ENCODE peak calls at places on chromosomes 7 and 10, in five cellular contexts. One of them, this sample, is unnamed.

GRCh38 chr7:151727579-151728285 is 149.2 kb downstream of the PRKAG2 start:
- DNase-seq in ureter: peak
- DNase-seq in activated CD4-positive, alpha-beta T cell treated with anti-CD3 and anti-CD28 coated beads for 48 hours: peak
- DNase-seq in GM20000: peak
- DNase-seq in PC-3: peak
- DNase-seq in this sample: peak

GRCh38 chr7:151693140-151693539 is 173.4 kb upstream of the RHEB start:
- DNase-seq in PC-3: no peak
- DNase-seq in ureter: no peak
- DNase-seq in activated CD4-positive, alpha-beta T cell treated with anti-CD3 and anti-CD28 coated beads for 48 hours: no peak
- DNase-seq in GM20000: no peak
- DNase-seq in this sample: no peak

GRCh38 chr10:86261933-86262665 is 104.5 kb downstream of the GRID1 start:
- DNase-seq in activated CD4-positive, alpha-beta T cell treated with anti-CD3 and anti-CD28 coated beads for 48 hours: peak
- DNase-seq in PC-3: peak
- DNase-seq in GM20000: peak
- DNase-seq in ureter: peak
- DNase-seq in this sample: peak

GRCh38 chr7:123747089-123747488 is 1.7 kb downstream of the WASL start:
- DNase-seq in PC-3: no peak
- DNase-seq in ureter: no peak
- DNase-seq in GM20000: peak
- DNase-seq in activated CD4-positive, alpha-beta T cell treated with anti-CD3 and anti-CD28 coated beads for 48 hours: no peak
- DNase-seq in this sample: no peak

GRCh38 chr10:2920638-2921037 is 146.7 kb upstream of the PFKP start:
- DNase-seq in GM20000: no peak
- DNase-seq in activated CD4-positive, alpha-beta T cell treated with anti-CD3 and anti-CD28 coated beads for 48 hours: no peak
- DNase-seq in ureter: no peak
- DNase-seq in PC-3: no peak
- DNase-seq in this sample: no peak

GRCh38 chr7:45569290-45569685 is 4.9 kb upstream of the ADCY1 start:
- DNase-seq in PC-3: no peak
- DNase-seq in activated CD4-positive, alpha-beta T cell treated with anti-CD3 and anti-CD28 coated beads for 48 hours: no peak
- DNase-seq in ureter: no peak
- DNase-seq in GM20000: no peak
- DNase-seq in this sample: no peak

GRCh38 chr10:97843296-97843671 is 6.4 kb upstream of the GOLGA7B start:
- DNase-seq in activated CD4-positive, alpha-beta T cell treated with anti-CD3 and anti-CD28 coated beads for 48 hours: no peak
- DNase-seq in PC-3: peak
- DNase-seq in GM20000: no peak
- DNase-seq in ureter: no peak
- DNase-seq in this sample: peak

GRCh38 chr7:18577096-18577771 is 81.7 kb downstream of the HDAC9 start:
- DNase-seq in ureter: no peak
- DNase-seq in activated CD4-positive, alpha-beta T cell treated with anti-CD3 and anti-CD28 coated beads for 48 hours: no peak
- DNase-seq in PC-3: no peak
- DNase-seq in GM20000: no peak
- DNase-seq in this sample: no peak

GRCh38 chr7:11266101-11266500 is 292.4 kb downstream of the PHF14 start:
- DNase-seq in activated CD4-positive, alpha-beta T cell treated with anti-CD3 and anti-CD28 coated beads for 48 hours: no peak
- DNase-seq in ureter: no peak
- DNase-seq in GM20000: no peak
- DNase-seq in PC-3: no peak
- DNase-seq in this sample: no peak

GRCh38 chr7:117777335-117778150 is 95.7 kb downstream of the CTTNBP2 start:
- DNase-seq in PC-3: peak
- DNase-seq in ureter: no peak
- DNase-seq in GM20000: no peak
- DNase-seq in activated CD4-positive, alpha-beta T cell treated with anti-CD3 and anti-CD28 coated beads for 48 hours: no peak
- DNase-seq in this sample: no peak

GRCh38 chr7:1323178-1324027 is 90.7 kb downstream of the UNCX start:
- DNase-seq in ureter: no peak
- DNase-seq in PC-3: no peak
- DNase-seq in activated CD4-positive, alpha-beta T cell treated with anti-CD3 and anti-CD28 coated beads for 48 hours: no peak
- DNase-seq in GM20000: no peak
- DNase-seq in this sample: no peak

GRCh38 chr10:22293747-22294404 is 22.3 kb upstream of the COMMD3 start:
- DNase-seq in PC-3: no peak
- DNase-seq in ureter: no peak
- DNase-seq in GM20000: no peak
- DNase-seq in activated CD4-positive, alpha-beta T cell treated with anti-CD3 and anti-CD28 coated beads for 48 hours: no peak
- DNase-seq in this sample: no peak

GRCh38 chr10:43419997-43420368 is 11.0 kb upstream of the HNRNPF start:
- DNase-seq in GM20000: no peak
- DNase-seq in ureter: no peak
- DNase-seq in activated CD4-positive, alpha-beta T cell treated with anti-CD3 and anti-CD28 coated beads for 48 hours: no peak
- DNase-seq in PC-3: no peak
- DNase-seq in this sample: no peak

GRCh38 chr7:44633254-44634186 is 27.1 kb downstream of the OGDH start:
- DNase-seq in GM20000: peak
- DNase-seq in ureter: peak
- DNase-seq in PC-3: peak
- DNase-seq in activated CD4-positive, alpha-beta T cell treated with anti-CD3 and anti-CD28 coated beads for 48 hours: peak
- DNase-seq in this sample: peak

GRCh38 chr7:100049441-100050291 is at the start of gene ZSCAN21:
- DNase-seq in activated CD4-positive, alpha-beta T cell treated with anti-CD3 and anti-CD28 coated beads for 48 hours: peak
- DNase-seq in PC-3: peak
- DNase-seq in GM20000: peak
- DNase-seq in ureter: peak
- DNase-seq in this sample: peak

GRCh38 chr7:2713370-2713769 is 25.4 kb downstream of the AMZ1 start:
- DNase-seq in activated CD4-positive, alpha-beta T cell treated with anti-CD3 and anti-CD28 coated beads for 48 hours: no peak
- DNase-seq in ureter: no peak
- DNase-seq in PC-3: no peak
- DNase-seq in GM20000: no peak
- DNase-seq in this sample: no peak

This sample was measured in DMS53.